ENCODE peak calls at places on chromosomes 13 and 19, in four cellular contexts. F, A, T and I are unnamed samples.

GRCh38 chr13:45511310-45512147 is 46.8 kb downstream of the COG3 start:
- DNase-seq in F (peak; percentile 54), A (no peak), T (peak; percentile 89), I (peak; percentile 78)

GRCh38 chr13:75704942-75705320 is 68.8 kb downstream of the LMO7 start:
- DNase-seq in F (no peak), A (no peak), T (no peak), I (no peak)

GRCh38 chr19:32673573-32673972 is 1.4 kb downstream of the ANKRD27 start:
- DNase-seq in F (no peak), A (no peak), T (no peak), I (no peak)

GRCh38 chr13:39452412-39452811 is 150.6 kb downstream of the LHFPL6 start:
- DNase-seq in F (no peak), A (no peak), T (peak; percentile 6), I (no peak)

GRCh38 chr19:49863935-49864320 is 3.4 kb downstream of the PNKP start:
- DNase-seq in F (no peak), A (no peak), T (no peak), I (no peak)

GRCh38 chr19:8329993-8330392 is 8.7 kb downstream of the RPS28 start:
- DNase-seq in F (no peak), A (no peak), T (no peak), I (no peak)

GRCh38 chr19:19822148-19822429 is 539 bp upstream of the ZNF506 start:
- DNase-seq in F (no peak), A (no peak), T (no peak), I (no peak)

GRCh38 chr19:6228523-6229215 is 51.1 kb downstream of the MLLT1 start:
- DNase-seq in F (no peak), A (no peak), T (no peak), I (no peak)

GRCh38 chr19:38417544-38418506 is 8.2 kb downstream of the RASGRP4 start:
- DNase-seq in F (no peak), A (peak; percentile 19), T (no peak), I (no peak)

GRCh38 chr13:113145911-113146598 is 12.4 kb upstream of the PROZ start:
- DNase-seq in F (no peak), A (no peak), T (no peak), I (no peak)

GRCh38 chr13:37109080-37109678 is 3.7 kb upstream of the CSNK1A1L start:
- DNase-seq in F (peak; percentile 26), A (no peak), T (peak; percentile 79), I (peak; percentile 32)

GRCh38 chr19:2702170-2703076 is at the start of gene GNG7:
- DNase-seq in F (peak; percentile 13), A (peak; percentile 90), T (peak; percentile 81), I (no peak)

GRCh38 chr19:6023085-6023682 is 45.2 kb upstream of the RANBP3 start:
- DNase-seq in F (no peak), A (no peak), T (peak; percentile 61), I (peak; percentile 46)

GRCh38 chr13:59677966-59678814 is 485.5 kb downstream of the DIAPH3 start:
- DNase-seq in F (peak; percentile 36), A (no peak), T (peak; percentile 87), I (peak; percentile 41)

GRCh38 chr13:99312493-99312883 is 5.3 kb upstream of the GPR183 start:
- DNase-seq in F (no peak), A (no peak), T (peak; percentile 72), I (peak; percentile 68)

GRCh38 chr13:40780822-40781401 is 8.5 kb upstream of the SLC25A15 start:
- DNase-seq in F (no peak), A (no peak), T (peak; percentile 6), I (peak; percentile 40)

GRCh38 chr19:16627194-16627927 is 643 bp downstream of the MED26 start:
- DNase-seq in F (no peak), A (peak; percentile 2), T (no peak), I (no peak)

GRCh38 chr19:2492870-2493269 is 16.9 kb downstream of the GADD45B start:
- DNase-seq in F (no peak), A (no peak), T (no peak), I (no peak)

GRCh38 chr13:73939071-73939380 is 195.2 kb downstream of the KLF12 start:
- DNase-seq in F (no peak), A (no peak), T (no peak), I (no peak)

GRCh38 chr19:28297036-28297435 is 915.9 kb downstream of the UQCRFS1 start:
- DNase-seq in F (no peak), A (no peak), T (no peak), I (no peak)

GRCh38 chr13:111390522-111391270 is 70.3 kb downstream of the TEX29 start:
- DNase-seq in F (no peak), A (no peak), T (no peak), I (no peak)

GRCh38 chr19:906480-906879 is 6.5 kb downstream of the R3HDM4 start:
- DNase-seq in F (no peak), A (no peak), T (no peak), I (no peak)

GRCh38 chr19:31232220-31232619 is 117.0 kb downstream of the TSHZ3 start:
- DNase-seq in F (no peak), A (no peak), T (no peak), I (no peak)

GRCh38 chr13:38687246-38688229 is 661 bp downstream of the FREM2 start:
- DNase-seq in F (no peak), A (no peak), T (no peak), I (no peak)

GRCh38 chr19:9075064-9075964 is 11.5 kb upstream of the OR1M1 start:
- DNase-seq in F (peak; percentile 95), A (peak; percentile 5), T (peak; percentile 98), I (peak; percentile 93)